ENCODE peak calls at places on chromosomes 7 and 10, in eight cellular contexts. One of them, this sample, is unnamed.

GRCh38 chr10:26085549-26085948 is 131.0 kb upstream of the GAD2 start:
- DNase-seq in HCT116: no peak
- DNase-seq in A549: no peak
- DNase-seq in gastrocnemius medialis: no peak
- DNase-seq in spleen: no peak
- DNase-seq in ovary: no peak
- DNase-seq in uterus: no peak
- DNase-seq in heart left ventricle: no peak
- DNase-seq in this sample: no peak

GRCh38 chr7:17951745-17952254 is 11.5 kb upstream of the SNX13 start:
- DNase-seq in HCT116: no peak
- DNase-seq in A549: no peak
- DNase-seq in gastrocnemius medialis: no peak
- DNase-seq in spleen: no peak
- DNase-seq in ovary: no peak
- DNase-seq in uterus: no peak
- DNase-seq in heart left ventricle: no peak
- DNase-seq in this sample: no peak

GRCh38 chr7:103073989-103074518 is 542 bp downstream of the FBXL13 start:
- DNase-seq in HCT116: no peak
- DNase-seq in A549: no peak
- DNase-seq in gastrocnemius medialis: no peak
- DNase-seq in spleen: no peak
- DNase-seq in ovary: peak; percentile 24
- DNase-seq in uterus: no peak
- DNase-seq in heart left ventricle: no peak
- DNase-seq in this sample: no peak

GRCh38 chr7:157389951-157390730 is 53.3 kb downstream of the DNAJB6 start:
- DNase-seq in HCT116: no peak
- DNase-seq in A549: no peak
- DNase-seq in gastrocnemius medialis: no peak
- DNase-seq in spleen: peak; percentile 89
- DNase-seq in ovary: no peak
- DNase-seq in uterus: no peak
- DNase-seq in heart left ventricle: peak; percentile 32
- DNase-seq in this sample: no peak

GRCh38 chr10:63977329-63977923 is 456.2 kb downstream of the REEP3 start:
- DNase-seq in HCT116: peak; percentile 50
- DNase-seq in A549: peak; percentile 40
- DNase-seq in gastrocnemius medialis: no peak
- DNase-seq in spleen: no peak
- DNase-seq in ovary: no peak
- DNase-seq in uterus: no peak
- DNase-seq in heart left ventricle: no peak
- DNase-seq in this sample: no peak

GRCh38 chr7:132243463-132243862 is 332.8 kb downstream of the PLXNA4 start:
- DNase-seq in HCT116: no peak
- DNase-seq in A549: no peak
- DNase-seq in gastrocnemius medialis: no peak
- DNase-seq in spleen: no peak
- DNase-seq in ovary: no peak
- DNase-seq in uterus: no peak
- DNase-seq in heart left ventricle: no peak
- DNase-seq in this sample: no peak

GRCh38 chr10:60932756-60933155 is 11.2 kb downstream of the RHOBTB1 start:
- DNase-seq in HCT116: no peak
- DNase-seq in A549: no peak
- DNase-seq in gastrocnemius medialis: no peak
- DNase-seq in spleen: no peak
- DNase-seq in ovary: no peak
- DNase-seq in uterus: no peak
- DNase-seq in heart left ventricle: no peak
- DNase-seq in this sample: no peak

GRCh38 chr7:54964136-54964535 is 54.7 kb upstream of the EGFR start:
- DNase-seq in HCT116: no peak
- DNase-seq in A549: no peak
- DNase-seq in gastrocnemius medialis: no peak
- DNase-seq in spleen: no peak
- DNase-seq in ovary: no peak
- DNase-seq in uterus: no peak
- DNase-seq in heart left ventricle: no peak
- DNase-seq in this sample: no peak

GRCh38 chr7:51545131-51545530 is 228.5 kb upstream of the COBL start:
- DNase-seq in HCT116: no peak
- DNase-seq in A549: no peak
- DNase-seq in gastrocnemius medialis: no peak
- DNase-seq in spleen: no peak
- DNase-seq in ovary: no peak
- DNase-seq in uterus: no peak
- DNase-seq in heart left ventricle: no peak
- DNase-seq in this sample: no peak

GRCh38 chr7:16071246-16071857 is 350.0 kb downstream of the CRPPA start:
- DNase-seq in HCT116: peak; percentile 54
- DNase-seq in A549: peak; percentile 25
- DNase-seq in gastrocnemius medialis: no peak
- DNase-seq in spleen: no peak
- DNase-seq in ovary: no peak
- DNase-seq in uterus: no peak
- DNase-seq in heart left ventricle: peak; percentile 27
- DNase-seq in this sample: peak; percentile 4

GRCh38 chr7:2921748-2922147 is 77.6 kb upstream of the GNA12 start:
- DNase-seq in HCT116: no peak
- DNase-seq in A549: peak; percentile 25
- DNase-seq in gastrocnemius medialis: no peak
- DNase-seq in spleen: no peak
- DNase-seq in ovary: no peak
- DNase-seq in uterus: no peak
- DNase-seq in heart left ventricle: no peak
- DNase-seq in this sample: no peak

GRCh38 chr7:151745090-151745638 is 131.8 kb downstream of the PRKAG2 start:
- DNase-seq in HCT116: peak; percentile 64
- DNase-seq in A549: peak; percentile 93
- DNase-seq in gastrocnemius medialis: peak; percentile 98
- DNase-seq in spleen: no peak
- DNase-seq in ovary: no peak
- DNase-seq in uterus: no peak
- DNase-seq in heart left ventricle: peak; percentile 88
- DNase-seq in this sample: no peak

DNA sequence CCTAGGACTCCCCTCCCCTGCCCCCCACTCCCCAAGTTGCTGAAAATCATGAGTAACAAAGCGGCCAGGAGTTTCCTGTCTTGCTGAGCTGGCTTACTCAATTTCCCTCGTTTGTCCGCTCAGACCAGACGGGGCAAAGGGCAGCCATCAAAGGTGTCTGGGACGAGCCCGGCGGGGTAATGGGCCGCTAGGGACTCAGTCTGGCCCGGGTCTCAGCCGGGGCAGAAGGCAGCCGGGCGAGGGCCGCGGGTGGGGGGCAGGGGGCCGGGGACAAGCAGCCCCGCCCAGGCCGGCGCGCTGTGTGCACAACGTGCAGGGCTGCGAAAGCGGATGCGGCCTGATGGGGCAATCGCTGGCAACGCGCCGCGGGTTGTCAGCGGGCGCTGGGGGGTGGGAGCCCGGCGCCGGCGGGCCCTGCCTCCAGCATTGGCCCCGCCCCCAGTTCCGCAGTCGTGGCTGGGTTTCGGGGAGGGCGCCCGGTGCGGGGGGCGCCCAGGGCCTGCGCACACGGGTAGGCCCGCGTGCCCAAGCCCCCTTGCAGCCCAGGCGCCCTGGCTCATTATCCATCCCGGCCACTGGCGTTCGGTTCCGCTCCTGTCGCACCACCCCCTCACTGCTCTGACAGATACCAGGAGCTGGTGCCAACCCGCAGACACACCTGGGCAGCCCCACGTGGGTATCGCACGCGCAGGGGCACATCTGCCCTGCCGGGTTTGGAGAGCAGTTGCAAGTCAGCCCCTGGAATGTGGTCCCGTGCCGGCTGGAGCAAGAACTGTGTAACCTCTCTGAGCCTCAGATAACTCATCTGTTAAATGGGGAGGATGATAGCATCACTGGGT is 35.1 kb downstream of the DNAJB12 start:
- DNase-seq in HCT116: peak; percentile 75
- DNase-seq in A549: peak; percentile 73
- DNase-seq in gastrocnemius medialis: peak; percentile 90
- DNase-seq in spleen: peak; percentile 100
- DNase-seq in ovary: peak; percentile 95
- DNase-seq in uterus: peak; percentile 94
- DNase-seq in heart left ventricle: peak; percentile 96
- DNase-seq in this sample: peak; percentile 85
- TF ChIP-seq POLR2A in HCT116: no peak
- TF ChIP-seq POLR2A in A549: no peak
- TF ChIP-seq POLR2A in gastrocnemius medialis: peak; percentile 67
- TF ChIP-seq POLR2A in spleen: peak; percentile 20
- TF ChIP-seq POLR2A in ovary: peak; percentile 28
- TF ChIP-seq POLR2A in uterus: peak; percentile 26
- TF ChIP-seq POLR2A in heart left ventricle: no peak
- TF ChIP-seq POLR2A in this sample: peak; percentile 48

DNA sequence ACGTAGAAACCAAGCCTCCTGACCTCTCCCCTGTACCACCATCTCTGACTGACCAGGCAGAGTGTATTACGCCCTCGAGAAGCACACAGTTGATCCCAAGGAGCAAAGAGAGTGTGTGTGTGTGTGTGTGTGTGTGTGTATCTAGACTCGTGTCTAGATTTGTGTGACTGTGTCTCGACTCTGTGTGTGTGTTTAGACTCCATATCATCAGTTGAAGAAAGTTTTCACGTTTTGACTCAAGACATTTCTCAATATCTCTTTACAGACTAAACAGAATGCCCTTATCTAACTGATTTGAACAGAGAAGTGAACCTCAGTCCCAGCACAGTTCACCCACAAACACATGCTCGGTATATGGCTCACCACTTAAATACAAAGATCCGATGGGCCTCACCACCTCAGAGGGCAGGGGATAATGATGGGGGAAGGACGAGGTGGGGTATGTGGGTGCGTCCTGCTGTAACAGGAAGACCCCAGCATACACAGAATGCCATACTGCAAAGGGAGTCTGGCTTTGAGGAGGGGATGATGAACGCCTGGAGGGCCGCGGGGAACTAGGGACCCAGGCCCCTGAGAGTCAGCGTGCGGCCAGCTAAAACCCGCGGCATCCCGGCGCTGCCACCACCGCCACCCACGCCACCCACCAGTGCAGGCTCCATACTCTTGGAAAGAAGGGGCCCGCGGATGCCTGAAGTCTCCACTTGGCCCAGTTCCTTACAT is 780 bp downstream of the ALDH18A1 start:
- DNase-seq in HCT116: no peak
- DNase-seq in A549: peak; percentile 8
- DNase-seq in gastrocnemius medialis: no peak
- DNase-seq in spleen: no peak
- DNase-seq in ovary: no peak
- DNase-seq in uterus: no peak
- DNase-seq in heart left ventricle: no peak
- DNase-seq in this sample: no peak
- TF ChIP-seq POLR2A in HCT116: no peak
- TF ChIP-seq POLR2A in A549: no peak
- TF ChIP-seq POLR2A in gastrocnemius medialis: no peak
- TF ChIP-seq POLR2A in spleen: no peak
- TF ChIP-seq POLR2A in ovary: no peak
- TF ChIP-seq POLR2A in uterus: no peak
- TF ChIP-seq POLR2A in heart left ventricle: no peak
- TF ChIP-seq POLR2A in this sample: no peak

DNA sequence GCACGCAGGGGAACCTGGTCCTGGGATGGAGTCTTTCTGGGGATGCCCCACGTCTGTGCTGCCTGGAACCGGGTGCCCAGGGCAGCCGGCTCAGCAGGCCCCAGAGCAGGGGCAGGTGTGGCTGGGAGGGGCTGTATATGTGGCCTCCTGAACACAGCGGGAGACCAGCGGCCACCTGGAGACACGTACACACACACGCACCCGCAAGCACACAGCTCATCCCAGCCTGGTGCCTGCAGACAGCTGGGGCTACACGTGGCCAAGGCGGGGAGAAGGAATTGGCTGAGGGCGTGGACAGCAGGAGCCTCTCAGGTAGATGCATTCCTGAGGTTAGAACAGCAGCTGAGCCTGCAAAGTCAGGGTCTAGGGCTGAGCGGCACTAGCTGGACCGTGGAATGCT is 14.0 kb downstream of the ADAM8 start:
- DNase-seq in HCT116: no peak
- DNase-seq in A549: no peak
- DNase-seq in gastrocnemius medialis: no peak
- DNase-seq in spleen: peak; percentile 89
- DNase-seq in ovary: no peak
- DNase-seq in uterus: no peak
- DNase-seq in heart left ventricle: no peak
- DNase-seq in this sample: no peak
- TF ChIP-seq POLR2A in HCT116: no peak
- TF ChIP-seq POLR2A in A549: no peak
- TF ChIP-seq POLR2A in gastrocnemius medialis: no peak
- TF ChIP-seq POLR2A in spleen: no peak
- TF ChIP-seq POLR2A in ovary: no peak
- TF ChIP-seq POLR2A in uterus: no peak
- TF ChIP-seq POLR2A in heart left ventricle: no peak
- TF ChIP-seq POLR2A in this sample: no peak

GRCh38 chr7:75806560-75807307 is 6.9 kb downstream of the CCL24 start:
- DNase-seq in HCT116: no peak
- DNase-seq in A549: no peak
- DNase-seq in gastrocnemius medialis: no peak
- DNase-seq in spleen: no peak
- DNase-seq in ovary: no peak
- DNase-seq in uterus: no peak
- DNase-seq in heart left ventricle: no peak
- DNase-seq in this sample: no peak

GRCh38 chr7:75808106-75808505 is 5.5 kb downstream of the CCL24 start:
- DNase-seq in HCT116: no peak
- DNase-seq in A549: no peak
- DNase-seq in gastrocnemius medialis: no peak
- DNase-seq in spleen: no peak
- DNase-seq in ovary: no peak
- DNase-seq in uterus: no peak
- DNase-seq in heart left ventricle: no peak
- DNase-seq in this sample: no peak

GRCh38 chr7:75811894-75812678 is 1.5 kb downstream of the CCL24 start:
- DNase-seq in HCT116: no peak
- DNase-seq in A549: no peak
- DNase-seq in gastrocnemius medialis: no peak
- DNase-seq in spleen: no peak
- DNase-seq in ovary: no peak
- DNase-seq in uterus: no peak
- DNase-seq in heart left ventricle: no peak
- DNase-seq in this sample: no peak

GRCh38 chr7:75807452-75807851 is 6.2 kb downstream of the CCL24 start:
- DNase-seq in HCT116: no peak
- DNase-seq in A549: no peak
- DNase-seq in gastrocnemius medialis: no peak
- DNase-seq in spleen: no peak
- DNase-seq in ovary: no peak
- DNase-seq in uterus: no peak
- DNase-seq in heart left ventricle: no peak
- DNase-seq in this sample: no peak

DNA sequence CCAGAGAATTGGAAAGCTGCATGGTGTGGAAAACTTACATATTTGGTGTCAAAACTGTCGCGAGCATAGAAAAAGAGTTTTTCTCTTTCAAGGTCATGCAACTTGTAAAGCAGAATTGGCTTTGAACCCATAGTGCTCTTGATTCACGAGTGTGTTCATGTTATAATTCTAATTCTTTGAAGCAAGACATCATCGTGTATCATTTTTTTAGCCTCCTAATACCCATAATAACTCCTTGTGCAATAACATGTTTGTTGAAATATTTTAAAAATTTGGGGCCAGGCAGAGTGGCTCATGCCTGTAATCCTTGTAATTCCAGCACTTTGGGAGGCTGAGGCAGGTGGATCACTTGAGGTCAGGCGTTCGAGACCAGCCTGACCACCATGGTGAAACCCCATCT is 4.2 kb downstream of the CCL24 start:
- DNase-seq in HCT116: no peak
- DNase-seq in A549: no peak
- DNase-seq in gastrocnemius medialis: no peak
- DNase-seq in spleen: no peak
- DNase-seq in ovary: no peak
- DNase-seq in uterus: no peak
- DNase-seq in heart left ventricle: no peak
- DNase-seq in this sample: no peak
- TF ChIP-seq POLR2A in HCT116: no peak
- TF ChIP-seq POLR2A in A549: no peak
- TF ChIP-seq POLR2A in gastrocnemius medialis: no peak
- TF ChIP-seq POLR2A in spleen: no peak
- TF ChIP-seq POLR2A in ovary: no peak
- TF ChIP-seq POLR2A in uterus: no peak
- TF ChIP-seq POLR2A in heart left ventricle: no peak
- TF ChIP-seq POLR2A in this sample: no peak